ENCODE peak calls at places on chromosomes 3 and 15, in eight cellular contexts. A, I, P, Y, U, S, V and L are unnamed samples.
A peak's percentile ranks its signal among the peaks of the same experiment; 100 is the strongest.

GRCh38 chr15:35936284-35936683 is 390.3 kb upstream of the DPH6 start:
- DNase-seq in A (no peak), Y (no peak), P (no peak), S (no peak), U (no peak), V (no peak), I (peak; percentile 57), L (no peak)

GRCh38 chr15:42456971-42457370 is 34.0 kb downstream of the ZNF106 start:
- DNase-seq in I (no peak), U (no peak), V (no peak), Y (peak; percentile 73), P (no peak), A (peak; percentile 44), S (no peak), L (no peak)

GRCh38 chr3:39180183-39180545 is 12.2 kb downstream of the XIRP1 start:
- DNase-seq in U (no peak), Y (no peak), P (no peak), A (no peak), I (no peak), V (no peak), S (no peak), L (no peak)

GRCh38 chr3:59749291-59749690 is 699.5 kb upstream of the CFAP20DC start:
- DNase-seq in Y (peak; percentile 57), V (no peak), P (no peak), U (no peak), S (peak; percentile 79), I (no peak), A (peak; percentile 38), L (no peak)

GRCh38 chr15:63250312-63250965 is 27.0 kb upstream of the APH1B start:
- DNase-seq in U (no peak), A (peak; percentile 89), P (no peak), S (peak; percentile 46), I (no peak), V (no peak), Y (peak; percentile 100), L (peak; percentile 40)

GRCh38 chr3:188788621-188789081 is 383.1 kb upstream of the TPRG1 start:
- DNase-seq in I (no peak), Y (peak; percentile 96), U (no peak), A (peak; percentile 70), S (no peak), V (no peak), P (no peak), L (peak; percentile 67)

GRCh38 chr3:65303431-65303830 is 615.6 kb upstream of the ADAMTS9 start:
- DNase-seq in S (no peak), P (no peak), U (no peak), A (no peak), I (no peak), V (no peak), Y (no peak), L (peak; percentile 43)

GRCh38 chr15:40322531-40323238 is 807 bp upstream of the INAFM2 start:
- DNase-seq in I (no peak), U (no peak), Y (no peak), S (no peak), P (no peak), V (peak; percentile 20), A (no peak), L (no peak)

GRCh38 chr3:47850062-47850802 is 47.3 kb downstream of the DHX30 start:
- DNase-seq in Y (peak; percentile 43), I (no peak), V (no peak), S (no peak), P (no peak), U (no peak), A (peak; percentile 61), L (peak; percentile 35)

GRCh38 chr3:54547051-54547450 is 380.8 kb downstream of the LRTM1 start:
- DNase-seq in A (no peak), Y (no peak), P (no peak), U (no peak), I (no peak), S (no peak), V (no peak), L (no peak)

GRCh38 chr3:146342971-146343370 is 92.1 kb upstream of the PLSCR4 start:
- DNase-seq in A (peak; percentile 48), P (no peak), V (no peak), U (no peak), I (no peak), Y (peak; percentile 81), S (no peak), L (no peak)

GRCh38 chr3:113844622-113845222 is 6.1 kb downstream of the GRAMD1C start:
- DNase-seq in P (no peak), V (peak; percentile 7), Y (peak; percentile 48), U (peak; percentile 45), I (peak; percentile 11), A (peak; percentile 55), S (no peak), L (peak; percentile 65)

GRCh38 chr15:81923561-81924350 is 122.1 kb downstream of the MEX3B start:
- DNase-seq in Y (no peak), I (no peak), U (no peak), P (no peak), S (no peak), V (no peak), A (no peak), L (no peak)

GRCh38 chr3:136750209-136750921 is 1.8 kb downstream of the STAG1 start:
- DNase-seq in U (no peak), I (no peak), V (no peak), Y (peak; percentile 20), S (no peak), A (no peak), P (no peak), L (peak; percentile 35)

GRCh38 chr3:14989943-14990753 is 42.8 kb downstream of the NR2C2 start:
- DNase-seq in Y (peak; percentile 20), I (no peak), U (peak; percentile 11), S (no peak), V (no peak), A (peak; percentile 11), P (peak; percentile 5), L (peak; percentile 9)

GRCh38 chr3:58254144-58254543 is 16.6 kb downstream of the ABHD6 start:
- DNase-seq in S (no peak), I (no peak), Y (no peak), U (no peak), A (no peak), P (no peak), V (no peak), L (no peak)

GRCh38 chr15:78225783-78226541 is 8.4 kb downstream of the ACSBG1 start:
- DNase-seq in Y (peak; percentile 44), S (no peak), V (no peak), U (no peak), A (no peak), P (no peak), I (no peak), L (peak; percentile 70)

GRCh38 chr3:152058906-152059305 is 185.5 kb downstream of the SUCNR1 start:
- DNase-seq in V (no peak), Y (no peak), S (no peak), I (no peak), U (no peak), A (no peak), P (no peak), L (no peak)

GRCh38 chr3:102348904-102349303 is 85.9 kb upstream of the ZPLD1 start:
- DNase-seq in A (no peak), Y (no peak), V (no peak), P (no peak), S (no peak), I (no peak), U (no peak), L (no peak)

GRCh38 chr3:8443829-8444791 is 57.5 kb upstream of the LMCD1 start:
- DNase-seq in V (peak; percentile 55), U (peak; percentile 50), I (peak; percentile 48), P (peak; percentile 46), S (peak; percentile 96), Y (peak; percentile 99), A (peak; percentile 92), L (peak; percentile 88)

GRCh38 chr3:123525433-123525832 is 59.4 kb downstream of the HACD2 start:
- DNase-seq in A (no peak), I (no peak), S (no peak), P (no peak), Y (no peak), V (no peak), U (no peak), L (no peak)